ENCODE peak calls at places on chromosomes 6 and 20, in nine cellular contexts. Y, E, X, W, D, T, S, U and P are unnamed samples.

GRCh38 chr6:47681201-47681990 is 17.0 kb upstream of the ADGRF4 start:
- DNase-seq in Y (no peak), E (no peak), X (no peak), W (no peak), D (no peak), T (no peak), S (no peak), U (no peak), P (no peak)

GRCh38 chr6:157235600-157236039 is 87.7 kb downstream of the TMEM242 start:
- DNase-seq in Y (peak), E (peak), X (peak), W (peak), D (peak), T (peak), S (no peak), U (peak), P (no peak)

GRCh38 chr6:138959521-138959920 is 28.5 kb downstream of the REPS1 start:
- DNase-seq in Y (no peak), E (no peak), X (no peak), W (no peak), D (no peak), T (no peak), S (no peak), U (peak), P (no peak)

GRCh38 chr6:148653138-148653776 is 93.6 kb upstream of the UST start:
- DNase-seq in Y (no peak), E (no peak), X (no peak), W (no peak), D (no peak), T (peak), S (no peak), U (no peak), P (no peak)

GRCh38 chr6:41780623-41781301 is at the start of gene PRICKLE4:
- DNase-seq in Y (peak), E (no peak), X (peak), W (peak), D (no peak), T (no peak), S (no peak), U (peak), P (peak)

GRCh38 chr6:109925060-109925459 is 53.1 kb upstream of the GPR6 start:
- DNase-seq in Y (no peak), E (no peak), X (peak), W (no peak), D (no peak), T (no peak), S (no peak), U (no peak), P (no peak)

GRCh38 chr20:48338717-48339116 is 489.1 kb downstream of the PREX1 start:
- DNase-seq in Y (no peak), E (no peak), X (peak), W (no peak), D (no peak), T (peak), S (no peak), U (no peak), P (no peak)

GRCh38 chr6:139710578-139710977 is 336.1 kb upstream of the CITED2 start:
- DNase-seq in Y (no peak), E (no peak), X (no peak), W (no peak), D (no peak), T (no peak), S (no peak), U (no peak), P (no peak)

GRCh38 chr6:42959917-42960242 is 674 bp upstream of the GNMT start:
- DNase-seq in Y (no peak), E (no peak), X (no peak), W (no peak), D (no peak), T (no peak), S (no peak), U (no peak), P (no peak)

GRCh38 chr6:140208286-140208685 is 833.8 kb upstream of the CITED2 start:
- DNase-seq in Y (no peak), E (no peak), X (peak), W (no peak), D (no peak), T (no peak), S (no peak), U (no peak), P (no peak)

GRCh38 chr6:2264932-2265331 is 19.5 kb upstream of the GMDS start:
- DNase-seq in Y (no peak), E (no peak), X (peak), W (no peak), D (no peak), T (no peak), S (no peak), U (peak), P (no peak)

GRCh38 chr6:31948753-31949413 is 3.0 kb downstream of the CFB start:
- DNase-seq in Y (no peak), E (no peak), X (peak), W (no peak), D (no peak), T (peak), S (no peak), U (peak), P (no peak)

GRCh38 chr6:146543211-146543939 is at the start of gene RAB32:
- DNase-seq in Y (peak), E (peak), X (peak), W (peak), D (peak), T (peak), S (peak), U (peak), P (no peak)

GRCh38 chr20:40954521-40955165 is 74.0 kb upstream of the TOP1 start:
- DNase-seq in Y (no peak), E (no peak), X (no peak), W (no peak), D (no peak), T (no peak), S (no peak), U (no peak), P (no peak)

GRCh38 chr20:25293910-25294458 is 46.1 kb downstream of the PYGB start:
- DNase-seq in Y (no peak), E (no peak), X (no peak), W (no peak), D (no peak), T (no peak), S (no peak), U (no peak), P (no peak)

GRCh38 chr6:117149324-117149723 is 116.0 kb upstream of the VGLL2 start:
- DNase-seq in Y (no peak), E (no peak), X (no peak), W (no peak), D (no peak), T (no peak), S (no peak), U (no peak), P (no peak)

GRCh38 chr6:39225543-39225942 is 3.7 kb downstream of the KCNK5 start:
- DNase-seq in Y (no peak), E (no peak), X (no peak), W (peak), D (peak), T (no peak), S (no peak), U (no peak), P (no peak)

GRCh38 chr6:30167101-30167500 is 3.8 kb downstream of the TRIM15 start:
- DNase-seq in Y (no peak), E (no peak), X (no peak), W (no peak), D (no peak), T (no peak), S (no peak), U (no peak), P (no peak)

GRCh38 chr6:14386263-14386981 is 268.9 kb downstream of the CD83 start:
- DNase-seq in Y (no peak), E (no peak), X (no peak), W (no peak), D (no peak), T (no peak), S (no peak), U (no peak), P (no peak)

GRCh38 chr6:64280569-64280968 is 645.0 kb downstream of the PHF3 start:
- DNase-seq in Y (peak), E (peak), X (peak), W (no peak), D (no peak), T (peak), S (no peak), U (peak), P (peak)

GRCh38 chr6:119633461-119633860 is 283.9 kb upstream of the MAN1A1 start:
- DNase-seq in Y (no peak), E (no peak), X (no peak), W (no peak), D (no peak), T (no peak), S (no peak), U (no peak), P (no peak)

GRCh38 chr6:119340766-119341487 is 8.6 kb downstream of the MAN1A1 start:
- DNase-seq in Y (peak), E (no peak), X (no peak), W (no peak), D (peak), T (no peak), S (no peak), U (no peak), P (peak)

GRCh38 chr6:20582586-20583446 is 48.6 kb downstream of the CDKAL1 start:
- DNase-seq in Y (no peak), E (no peak), X (no peak), W (no peak), D (no peak), T (no peak), S (no peak), U (no peak), P (no peak)